ENCODE peak calls at places on chromosomes 13 and 19, in six cellular contexts. H is mesenchymal stem cell, J is endothelial cell of umbilical vein, V is fibroblast of lung, W is A549, X is GM23248. I is an unnamed sample.

GRCh38 chr13:33256148-33256547 is 29.4 kb downstream of the STARD13 start:
- DNase-seq in V (no peak), X (no peak), J (no peak), W (no peak), H (no peak), I (no peak)

GRCh38 chr19:7895565-7895964 is 7.3 kb downstream of the LRRC8E start:
- DNase-seq in W (no peak), H (no peak), J (no peak), V (no peak), X (no peak), I (no peak)

GRCh38 chr13:71240906-71241305 is 626.1 kb downstream of the DACH1 start:
- DNase-seq in H (peak; percentile 46), V (peak; percentile 59), J (peak; percentile 68), X (no peak), W (no peak), I (no peak)

GRCh38 chr19:1592023-1592754 is 476 bp downstream of the MBD3 start:
- DNase-seq in W (peak; percentile 75), X (peak; percentile 96), V (peak; percentile 90), J (peak; percentile 85), H (peak; percentile 89), I (peak; percentile 87)

GRCh38 chr13:21837841-21838551 is 167.1 kb downstream of the FGF9 start:
- DNase-seq in W (no peak), V (no peak), J (no peak), H (no peak), X (peak; percentile 54), I (peak; percentile 37)

GRCh38 chr13:45630791-45631190 is 15.3 kb upstream of the ERICH6B start:
- DNase-seq in J (no peak), V (no peak), W (no peak), H (no peak), X (peak; percentile 47), I (no peak)

GRCh38 chr13:70630247-70630646 is 522.0 kb upstream of the KLHL1 start:
- DNase-seq in W (no peak), H (no peak), V (no peak), J (no peak), X (no peak), I (no peak)

GRCh38 chr19:33520844-33521479 is 629 bp downstream of the PEPD start:
- DNase-seq in V (no peak), X (no peak), J (no peak), H (peak; percentile 2), W (peak; percentile 53), I (no peak)

GRCh38 chr19:40613669-40614594 is 12.8 kb downstream of the LTBP4 start:
- DNase-seq in V (peak; percentile 75), J (no peak), X (peak; percentile 83), H (peak; percentile 95), W (peak; percentile 72), I (peak; percentile 72)

GRCh38 chr19:20167020-20167644 is at the start of gene ZNF486:
- DNase-seq in W (no peak), X (peak; percentile 99), H (peak; percentile 97), J (peak; percentile 95), V (peak; percentile 97), I (peak; percentile 94)

GRCh38 chr19:8250596-8250995 is 41.4 kb downstream of the CERS4 start:
- DNase-seq in H (no peak), W (no peak), J (no peak), V (no peak), X (no peak), I (no peak)

GRCh38 chr13:45149964-45150363 is 29.7 kb downstream of the GTF2F2 start:
- DNase-seq in H (peak; percentile 32), X (no peak), V (peak; percentile 3), J (no peak), W (no peak), I (peak; percentile 31)

GRCh38 chr13:30791354-30791921 is 56.1 kb downstream of the ALOX5AP start:
- DNase-seq in W (no peak), H (no peak), V (peak; percentile 39), J (no peak), X (peak; percentile 46), I (peak; percentile 43)

GRCh38 chr13:96822900-96823299 is 171.4 kb downstream of the OXGR1 start:
- DNase-seq in X (peak; percentile 18), V (peak; percentile 7), H (peak; percentile 9), W (peak; percentile 4), J (peak; percentile 9), I (no peak)

GRCh38 chr13:34611678-34612077 is 330.4 kb upstream of the NBEA start:
- DNase-seq in H (peak; percentile 1), V (peak; percentile 43), X (no peak), W (no peak), J (no peak), I (no peak)

GRCh38 chr19:4913996-4914735 is 4.9 kb downstream of the UHRF1 start:
- DNase-seq in V (peak; percentile 7), H (peak; percentile 32), J (no peak), W (no peak), X (peak; percentile 43), I (peak; percentile 18)

GRCh38 chr19:49932731-49933131 is 3.4 kb upstream of the NUP62 start:
- DNase-seq in J (no peak), H (no peak), V (no peak), X (no peak), W (no peak), I (no peak)

GRCh38 chr13:49627831-49628652 is at the start of gene ARL11:
- DNase-seq in J (no peak), H (no peak), X (no peak), V (no peak), W (no peak), I (no peak)

GRCh38 chr13:79937311-79938243 is 403.3 kb downstream of the SPRY2 start:
- DNase-seq in H (no peak), W (no peak), X (no peak), V (no peak), J (peak; percentile 51), I (no peak)

GRCh38 chr19:36213793-36214387 is 575 bp downstream of the ZNF565 start:
- DNase-seq in J (no peak), X (peak; percentile 64), W (peak; percentile 41), H (no peak), V (peak; percentile 4), I (peak; percentile 45)

GRCh38 chr19:9883231-9883758 is 48.2 kb downstream of the PIN1 start:
- DNase-seq in V (no peak), W (no peak), H (no peak), X (no peak), J (no peak), I (no peak)

GRCh38 chr19:49210108-49210900 is 52.7 kb downstream of the TRPM4 start:
- DNase-seq in W (no peak), J (peak; percentile 9), X (peak; percentile 55), V (peak; percentile 49), H (peak; percentile 16), I (no peak)

GRCh38 chr19:16836115-16836905 is 7.1 kb downstream of the SIN3B start:
- DNase-seq in H (no peak), V (no peak), W (no peak), J (no peak), X (peak; percentile 14), I (peak; percentile 39)

GRCh38 chr13:99392806-99393135 is 85.6 kb upstream of the GPR183 start:
- DNase-seq in J (no peak), X (no peak), W (no peak), H (no peak), V (no peak), I (no peak)

GRCh38 chr19:21143846-21144245 is 2.0 kb downstream of the ZNF431 start:
- DNase-seq in V (no peak), H (peak; percentile 3), W (no peak), J (no peak), X (peak; percentile 52), I (no peak)

GRCh38 chr13:51874651-51875050 is 12.9 kb downstream of the CCDC70 start:
- DNase-seq in X (no peak), J (no peak), H (no peak), W (no peak), V (no peak), I (no peak)

DNA sequence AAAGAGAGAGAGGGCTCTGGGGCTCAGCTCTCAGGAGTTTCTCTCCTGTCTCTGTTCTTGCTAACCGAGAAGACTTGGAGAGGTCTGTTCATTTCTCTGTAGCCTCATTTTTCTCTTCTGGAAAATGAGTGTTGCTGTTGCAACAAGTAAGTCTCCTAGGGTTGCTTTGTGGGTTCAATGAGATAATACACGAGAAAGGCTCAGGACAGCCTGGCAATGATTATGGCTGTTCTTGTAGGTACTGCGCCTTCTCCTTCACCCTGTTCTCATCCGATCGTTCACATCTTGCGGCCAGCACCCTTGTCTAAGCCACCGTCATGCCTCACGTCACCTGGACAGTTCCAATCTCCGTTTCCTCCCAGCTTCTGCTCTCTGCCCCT is 4.1 kb downstream of the C5AR1 start:
- DNase-seq in H (no peak), X (no peak), V (no peak), J (no peak), W (no peak), I (no peak)
- H3K4me2 ChIP-seq in H (no peak overlapping the region), X (no peak overlapping the region), V (no peak overlapping the region), J (no peak overlapping the region), W (no peak overlapping the region), I (no peak overlapping the region)

GRCh38 chr13:66994097-66994496 is 236.0 kb downstream of the PCDH9 start:
- DNase-seq in V (peak; percentile 80), J (peak; percentile 81), X (peak; percentile 39), H (peak; percentile 76), W (peak; percentile 49), I (peak; percentile 52)
- H3K4me2 ChIP-seq in V (no peak overlapping the region), J (peak overlapping the region; percentile 85), X (no peak overlapping the region), H (peak overlapping the region; percentile 24), W (peak overlapping the region; percentile 82), I (peak overlapping the region; percentile 71)

DNA sequence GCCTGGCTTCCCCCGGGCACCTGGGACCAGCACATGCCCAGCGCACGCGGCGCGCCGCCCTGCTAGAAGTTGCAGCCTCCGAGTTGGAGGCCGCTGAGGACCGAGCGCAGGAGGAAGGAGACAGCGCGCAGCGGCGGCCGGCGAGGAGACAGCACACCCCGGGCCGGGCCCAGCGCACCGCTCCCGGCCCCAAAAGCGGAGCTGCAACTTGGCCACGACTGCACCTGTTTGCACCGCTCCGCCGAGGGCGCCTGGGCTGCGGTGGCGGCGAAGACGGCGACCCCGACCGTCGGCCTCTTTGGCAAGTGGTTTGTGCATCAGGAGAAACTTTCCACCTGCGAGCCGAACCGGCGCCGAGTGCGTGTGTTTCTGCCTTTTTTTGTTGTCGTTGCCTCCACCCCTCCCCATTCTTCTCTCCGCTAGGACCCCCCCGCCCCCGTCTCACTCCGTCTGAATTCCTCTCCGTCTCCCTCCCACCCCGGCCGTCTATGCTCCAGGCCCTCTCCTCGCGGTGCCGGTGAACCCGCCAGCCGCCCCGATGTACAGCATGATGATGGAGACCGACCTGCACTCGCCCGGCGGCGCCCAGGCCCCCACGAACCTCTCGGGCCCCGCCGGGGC is at the start of gene SOX1:
- DNase-seq in H (no peak), J (no peak), V (no peak), W (no peak), X (no peak), I (no peak)
- H3K4me2 ChIP-seq in H (peak within 1 kb of the TSS; percentile 66), J (no peak within 1 kb of the TSS), V (no peak within 1 kb of the TSS), W (no peak within 1 kb of the TSS), X (no peak within 1 kb of the TSS), I (no peak within 1 kb of the TSS)

GRCh38 chr19:58150328-58150921 is at the start of gene ZNF329:
- DNase-seq in W (peak; percentile 71), H (peak; percentile 82), V (peak; percentile 80), J (peak; percentile 88), X (peak; percentile 96), I (peak; percentile 76)

GRCh38 chr19:58154287-58154678 is 3.7 kb upstream of the ZNF329 start:
- DNase-seq in V (peak; percentile 61), H (peak; percentile 50), J (peak; percentile 32), X (peak; percentile 75), W (no peak), I (peak; percentile 24)

GRCh38 chr19:58157045-58157728 is 6.6 kb upstream of the ZNF329 start:
- DNase-seq in H (no peak), J (no peak), W (no peak), X (no peak), V (no peak), I (no peak)

GRCh38 chr19:58154679-58155648 is 4.4 kb upstream of the ZNF329 start:
- DNase-seq in J (peak; percentile 93), X (peak; percentile 98), H (peak; percentile 95), V (peak; percentile 92), W (peak; percentile 66), I (peak; percentile 91)

GRCh38 chr19:58153386-58153785 is 2.8 kb upstream of the ZNF329 start:
- DNase-seq in J (no peak), W (no peak), V (no peak), X (no peak), H (no peak), I (no peak)
- H3K4me2 ChIP-seq in J (no peak overlapping the region), W (no peak overlapping the region), V (no peak overlapping the region), X (no peak overlapping the region), H (no peak overlapping the region), I (no peak overlapping the region)